ENCODE peak calls at places on chromosomes 16 and 17, in eight cellular contexts. T is HCT116, V is SHP77 treated with DMSO at 0.1 percent for 48 hours, B is cardiac fibroblast, I is D341Med, X is ovary, C is NCI-H446, Z is T-cell. H is an unnamed sample.

GRCh38 chr17:39759204-39759603 is 21.5 kb downstream of the GRB7 start:
- DNase-seq in T (no peak), V (no peak), B (no peak), I (no peak), X (no peak), C (no peak), Z (no peak), H (no peak)

GRCh38 chr17:16187642-16188041 is 27.7 kb downstream of the NCOR1 start:
- DNase-seq in T (no peak), V (no peak), B (no peak), I (no peak), X (no peak), C (no peak), Z (no peak), H (no peak)

GRCh38 chr17:8016632-8017424 is 14.4 kb downstream of the GUCY2D start:
- DNase-seq in T (no peak), V (peak; percentile 4), B (peak; percentile 63), I (peak; percentile 51), X (no peak), C (no peak), Z (peak; percentile 41), H (no peak)

GRCh38 chr16:1784977-1785845 is 2.5 kb downstream of the NUBP2 start:
- DNase-seq in T (no peak), V (no peak), B (no peak), I (no peak), X (peak; percentile 26), C (no peak), Z (no peak), H (no peak)

GRCh38 chr17:64115871-64116534 is 13.9 kb downstream of the ERN1 start:
- DNase-seq in T (no peak), V (no peak), B (peak; percentile 93), I (no peak), X (no peak), C (no peak), Z (no peak), H (no peak)

GRCh38 chr17:3722716-3723115 is 987 bp upstream of the HASPIN start:
- DNase-seq in T (no peak), V (no peak), B (no peak), I (no peak), X (no peak), C (no peak), Z (no peak), H (no peak)

GRCh38 chr17:32870027-32870670 is 6.8 kb downstream of the MYO1D start:
- DNase-seq in T (no peak), V (no peak), B (peak; percentile 36), I (no peak), X (no peak), C (no peak), Z (no peak), H (no peak)

GRCh38 chr16:67926181-67926742 is 5.4 kb downstream of the CTRL start:
- DNase-seq in T (no peak), V (peak; percentile 67), B (peak; percentile 63), I (peak; percentile 85), X (no peak), C (no peak), Z (no peak), H (no peak)

GRCh38 chr17:77692571-77693161 is 265.8 kb upstream of the TNRC6C start:
- DNase-seq in T (no peak), V (no peak), B (peak; percentile 52), I (no peak), X (no peak), C (no peak), Z (no peak), H (peak; percentile 57)

GRCh38 chr17:8073627-8074485 is 13.7 kb downstream of the ALOX12B start:
- DNase-seq in T (peak; percentile 44), V (peak; percentile 64), B (peak; percentile 69), I (peak; percentile 80), X (peak; percentile 63), C (no peak), Z (peak; percentile 86), H (peak; percentile 37)

GRCh38 chr16:27317738-27318398 is 4.1 kb downstream of the IL4R start:
- DNase-seq in T (no peak), V (no peak), B (no peak), I (no peak), X (no peak), C (no peak), Z (no peak), H (no peak)

GRCh38 chr17:56870163-56870651 is 36.3 kb downstream of the DGKE start:
- DNase-seq in T (no peak), V (no peak), B (no peak), I (no peak), X (no peak), C (no peak), Z (no peak), H (no peak)

GRCh38 chr16:56734429-56734828 is 4.5 kb downstream of the NUP93 start:
- DNase-seq in T (no peak), V (no peak), B (peak; percentile 8), I (no peak), X (no peak), C (no peak), Z (no peak), H (no peak)

GRCh38 chr17:58277107-58277506 is 3.6 kb downstream of the MPO start:
- DNase-seq in T (peak; percentile 18), V (no peak), B (peak; percentile 14), I (peak; percentile 75), X (no peak), C (no peak), Z (no peak), H (no peak)

GRCh38 chr17:56165017-56165720 is 11.9 kb downstream of the ANKFN1 start:
- DNase-seq in T (no peak), V (no peak), B (peak; percentile 12), I (no peak), X (no peak), C (no peak), Z (no peak), H (no peak)

GRCh38 chr17:64506201-64506575 is at the start of gene DDX5:
- DNase-seq in T (peak; percentile 100), V (peak; percentile 93), B (peak; percentile 98), I (peak; percentile 97), X (peak; percentile 97), C (peak; percentile 98), Z (peak; percentile 97), H (peak; percentile 98)

GRCh38 chr16:69112285-69113129 is 7.1 kb downstream of the HAS3 start:
- DNase-seq in T (no peak), V (peak; percentile 21), B (peak; percentile 61), I (peak; percentile 81), X (no peak), C (no peak), Z (peak; percentile 37), H (peak; percentile 27)

H was measured in H4.